ENCODE peak calls at places on chromosomes 2 and 18, in four cellular contexts. U is lung, I is psoas muscle, J is uterus. C is an unnamed sample.

GRCh38 chr18:52237551-52237950 is 102.4 kb upstream of the DCC start:
- DNase-seq in J (no peak), I (no peak), U (no peak), C (no peak)

GRCh38 chr2:101428413-101429176 is 41.3 kb upstream of the CREG2 start:
- DNase-seq in I (no peak), J (no peak), U (no peak), C (no peak)

GRCh38 chr2:170930132-170931109 is 1.4 kb downstream of the GORASP2 start:
- DNase-seq in I (no peak), J (no peak), U (no peak), C (peak; percentile 23)

GRCh38 chr2:196403471-196403870 is 232.1 kb upstream of the STK17B start:
- DNase-seq in U (no peak), I (no peak), J (no peak), C (peak; percentile 55)

GRCh38 chr18:22465859-22466602 is 48.3 kb upstream of the CTAGE1 start:
- DNase-seq in J (peak; percentile 61), U (peak; percentile 58), I (no peak), C (peak; percentile 89)

GRCh38 chr2:150732064-150732463 is 244.6 kb upstream of the RND3 start:
- DNase-seq in U (no peak), I (no peak), J (no peak), C (no peak)

GRCh38 chr2:37415128-37415817 is 70.8 kb downstream of the QPCT start:
- DNase-seq in J (no peak), I (no peak), U (no peak), C (peak; percentile 34)

GRCh38 chr2:10289352-10289751 is 13.4 kb upstream of the HPCAL1 start:
- DNase-seq in I (no peak), J (no peak), U (no peak), C (no peak)

GRCh38 chr18:8732442-8733360 is 27.3 kb downstream of the MTCL1 start:
- DNase-seq in U (no peak), J (no peak), I (no peak), C (no peak)

GRCh38 chr18:75041586-75041985 is 167.4 kb downstream of the PTGR3 start:
- DNase-seq in U (no peak), J (no peak), I (no peak), C (peak; percentile 10)

GRCh38 chr18:649341-649740 is 8.1 kb upstream of the TYMS start:
- DNase-seq in I (no peak), J (no peak), U (no peak), C (peak; percentile 45)

GRCh38 chr2:143685439-143686078 is 556.3 kb downstream of the ARHGAP15 start:
- DNase-seq in I (no peak), J (no peak), U (no peak), C (no peak)

GRCh38 chr2:143473206-143473605 is 344.0 kb downstream of the ARHGAP15 start:
- DNase-seq in U (no peak), J (no peak), I (no peak), C (peak; percentile 44)

GRCh38 chr2:166230724-166231070 is 102.9 kb upstream of the SCN1A start:
- DNase-seq in I (no peak), J (no peak), U (no peak), C (no peak)

GRCh38 chr2:1704606-1705556 is 39.4 kb downstream of the PXDN start:
- DNase-seq in J (no peak), U (no peak), I (no peak), C (no peak)

GRCh38 chr2:18959952-18960717 is 370.8 kb upstream of the NT5C1B start:
- DNase-seq in J (no peak), I (no peak), U (no peak), C (no peak)

GRCh38 chr2:174789001-174789400 is 24.7 kb upstream of the CHRNA1 start:
- DNase-seq in J (no peak), I (no peak), U (no peak), C (no peak)

GRCh38 chr2:221203846-221204245 is 368.3 kb downstream of the EPHA4 start:
- DNase-seq in U (no peak), I (no peak), J (no peak), C (no peak)
- H3K4me3 ChIP-seq in U (no peak overlapping the region), I (no peak overlapping the region), J (no peak overlapping the region), C (no peak overlapping the region)

GRCh38 chr2:215718890-215719289 is 283.0 kb upstream of the FN1 start:
- DNase-seq in J (no peak), U (no peak), I (no peak), C (no peak)

GRCh38 chr2:215717627-215718412 is 282.0 kb upstream of the FN1 start:
- DNase-seq in U (no peak), I (no peak), J (no peak), C (no peak)

GRCh38 chr2:215716971-215717370 is 281.1 kb upstream of the FN1 start:
- DNase-seq in J (no peak), U (no peak), I (no peak), C (no peak)

GRCh38 chr2:215722125-215722524 is 286.3 kb upstream of the FN1 start:
- DNase-seq in I (no peak), U (no peak), J (peak; percentile 43), C (no peak)

GRCh38 chr2:215718426-215718825 is 282.6 kb upstream of the FN1 start:
- DNase-seq in J (no peak), I (no peak), U (no peak), C (no peak)
- H3K4me1 ChIP-seq in J (no peaks in the 10 kb centered on the region), I (no peaks in the 10 kb centered on the region), U (no peaks in the 10 kb centered on the region), C (peaks cover 6% of the 10 kb centered on the region)

DNA sequence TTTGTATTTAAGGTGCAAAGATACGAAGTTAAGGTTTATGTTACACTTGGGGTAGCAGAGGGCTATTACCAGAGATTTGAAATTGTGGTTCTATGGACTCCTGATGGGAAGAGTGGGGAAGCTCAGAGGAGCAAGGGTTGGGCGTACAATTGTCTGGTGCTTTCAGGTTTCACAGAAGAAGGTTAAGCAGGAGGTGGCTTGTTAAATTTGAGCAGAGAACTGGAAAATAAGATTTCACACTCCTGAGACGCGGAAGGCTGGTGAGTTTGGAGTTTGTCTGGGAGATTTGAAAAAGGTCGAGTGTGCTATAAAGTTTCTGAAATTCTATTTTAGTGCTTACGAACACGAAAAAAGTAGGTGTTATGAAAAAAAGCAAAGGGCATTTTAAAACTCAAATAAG is 170.0 kb downstream of the MEIS1 start:
- DNase-seq in J (no peak), I (no peak), U (no peak), C (no peak)
- H3K27ac ChIP-seq in J (peak overlapping the region; percentile 75), I (no peak overlapping the region), U (no peak overlapping the region), C (no peak overlapping the region)

DNA sequence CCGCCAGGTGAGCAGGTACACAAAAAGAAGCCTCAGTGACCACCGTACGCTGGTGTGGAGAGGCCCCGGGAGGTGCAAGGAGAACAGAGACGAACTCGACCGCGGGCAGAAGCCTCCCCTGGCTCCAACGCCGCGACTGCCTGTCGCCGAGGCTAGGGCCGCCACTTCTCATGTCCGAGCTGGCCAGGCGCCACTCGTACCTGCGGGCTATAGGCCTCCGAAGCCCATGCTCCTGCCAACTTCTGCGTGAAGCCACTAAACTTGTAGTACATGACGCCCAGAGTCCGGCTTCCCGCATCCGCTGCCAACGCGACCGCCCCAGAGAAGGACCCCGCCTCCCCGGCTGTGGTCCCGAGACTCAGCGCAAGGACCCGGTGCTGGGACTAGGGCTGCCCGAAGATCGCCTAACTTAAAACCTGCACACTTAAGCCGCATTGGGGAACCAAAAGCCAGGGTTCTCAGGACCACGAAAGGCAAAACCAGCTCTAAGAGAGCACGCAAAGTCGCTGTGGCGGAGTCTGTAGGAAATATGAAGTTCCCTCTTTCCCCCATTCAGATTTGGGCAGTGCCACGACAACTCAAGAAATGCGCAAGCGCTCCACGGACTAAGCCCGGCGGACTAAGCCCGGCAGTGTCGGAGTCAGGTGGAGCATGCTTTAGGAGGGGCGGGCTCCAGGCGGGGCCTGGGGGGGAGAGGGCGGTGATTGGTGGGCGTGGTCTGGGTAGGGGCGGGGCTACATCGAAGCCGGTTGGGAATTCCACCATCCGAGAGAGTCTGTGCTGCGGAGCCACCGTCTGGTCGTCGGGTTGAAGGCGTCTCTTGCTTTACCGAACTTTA is at the start of gene COX7A2L:
- DNase-seq in U (peak; percentile 97), I (peak; percentile 96), J (peak; percentile 98), C (peak; percentile 99)
- H3K4me3 ChIP-seq in U (peak within 1 kb of the TSS; percentile 84), I (peak within 1 kb of the TSS; percentile 81), J (peak within 1 kb of the TSS; percentile 99), C (peak within 1 kb of the TSS; percentile 77)

GRCh38 chr2:69931832-69932595 is 17.1 kb downstream of the MXD1 start:
- DNase-seq in I (no peak), J (no peak), U (no peak), C (no peak)
- H3K4me1 ChIP-seq in I (peaks cover 18% of the 10 kb centered on the region), J (no peaks in the 10 kb centered on the region), U (peaks cover 10% of the 10 kb centered on the region), C (peaks cover 23% of the 10 kb centered on the region)

GRCh38 chr2:160390544-160391258 is 102.9 kb downstream of the RBMS1 start:
- DNase-seq in U (no peak), I (no peak), J (no peak), C (peak; percentile 55)

GRCh38 chr2:160389875-160390274 is 103.7 kb downstream of the RBMS1 start:
- DNase-seq in I (no peak), U (no peak), J (no peak), C (no peak)

GRCh38 chr2:160392201-160392600 is 101.4 kb downstream of the RBMS1 start:
- DNase-seq in J (no peak), I (no peak), U (no peak), C (no peak)

GRCh38 chr2:160387558-160388262 is 105.9 kb downstream of the RBMS1 start:
- DNase-seq in J (peak; percentile 77), I (peak; percentile 74), U (no peak), C (peak; percentile 57)

GRCh38 chr2:160388464-160389263 is 104.9 kb downstream of the RBMS1 start:
- DNase-seq in U (peak; percentile 54), I (no peak), J (no peak), C (no peak)
- H3K27ac ChIP-seq in U (peak overlapping the region; percentile 91), I (peak overlapping the region; percentile 79), J (peak overlapping the region; percentile 77), C (peak overlapping the region; percentile 64)

DNA sequence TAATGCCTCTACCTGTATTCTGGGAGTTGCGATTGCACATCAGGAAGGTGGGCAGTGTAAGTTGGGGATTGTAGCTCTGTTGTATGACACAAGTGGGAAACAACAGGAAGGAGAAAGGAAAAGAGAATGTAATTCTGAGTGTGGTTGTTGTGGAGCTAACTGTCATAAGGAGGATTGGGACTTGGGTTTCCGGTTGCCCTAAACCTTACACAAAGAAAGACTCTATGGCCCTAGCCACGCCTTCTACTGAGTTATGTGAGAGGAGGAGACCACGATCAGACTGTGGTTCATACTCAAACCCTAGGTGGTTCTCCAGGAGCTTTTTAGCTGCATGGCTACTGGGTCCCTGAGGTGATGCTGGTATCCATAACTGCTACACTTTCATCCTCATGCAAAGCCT is 86.5 kb downstream of the TANC1 start:
- DNase-seq in J (no peak), U (no peak), I (no peak), C (no peak)
- H3K4me3 ChIP-seq in J (no peak overlapping the region), U (no peak overlapping the region), I (no peak overlapping the region), C (no peak overlapping the region)

C was measured in SJSA1.